ENCODE peak calls at places on chromosomes 7 and 10, in ten cellular contexts. C is endothelial cell; L is stimulated activated naive CD8-positive, alpha-beta T cell treated with anti-CD3 and anti-CD28 coated beads, Interleukin-15, Interleukin-2, amounts not matched to agents 100 U/mL and 50 U/mL, for 24 hours; Z is cardiac septum; X is hippocampal formation; U is activated naive CD8-positive, alpha-beta T cell treated with anti-CD3 and anti-CD28 coated beads, Interleukin-2, amount 50 U/mL, for 24 hours; Q is SJSA1; V is M059J; J is memory B cell; W is activated naive CD4-positive, alpha-beta T cell. A is an unnamed sample.

GRCh38 chr7:24722386-24723177 is 34.7 kb downstream of the GSDME start:
- DNase-seq in C (peak; percentile 31), L (no peak), Z (peak; percentile 75), X (no peak), U (no peak), Q (peak; percentile 16), V (peak; percentile 60), J (no peak), W (no peak), A (no peak)

GRCh38 chr7:136002802-136003201 is 25.6 kb upstream of the MTPN start:
- DNase-seq in C (no peak), L (no peak), Z (no peak), X (no peak), U (no peak), Q (no peak), V (no peak), J (no peak), W (no peak), A (no peak)

GRCh38 chr10:132669208-132669861 is 116.6 kb downstream of the NKX6-2 start:
- DNase-seq in C (no peak), L (no peak), Z (peak; percentile 74), X (no peak), U (no peak), Q (no peak), V (no peak), J (no peak), W (no peak), A (peak; percentile 56)

GRCh38 chr7:75039709-75040108 is 33.9 kb downstream of the RCC1L start:
- DNase-seq in C (no peak), L (no peak), Z (no peak), X (no peak), U (no peak), Q (no peak), V (no peak), J (no peak), W (no peak), A (no peak)

GRCh38 chr10:78070726-78071125 is 37.1 kb downstream of the RPS24 start:
- DNase-seq in C (no peak), L (no peak), Z (no peak), X (no peak), U (no peak), Q (no peak), V (no peak), J (no peak), W (no peak), A (peak; percentile 36)

GRCh38 chr10:7303067-7303629 is 107.7 kb downstream of the SFMBT2 start:
- DNase-seq in C (no peak), L (no peak), Z (no peak), X (no peak), U (no peak), Q (no peak), V (no peak), J (no peak), W (no peak), A (no peak)

GRCh38 chr7:106045592-106045991 is 66.5 kb downstream of the SYPL1 start:
- DNase-seq in C (no peak), L (no peak), Z (no peak), X (no peak), U (no peak), Q (no peak), V (no peak), J (no peak), W (no peak), A (no peak)

GRCh38 chr7:141648276-141649114 is 53.5 kb downstream of the DENND11 start:
- DNase-seq in C (no peak), L (no peak), Z (no peak), X (no peak), U (no peak), Q (no peak), V (no peak), J (no peak), W (no peak), A (no peak)

GRCh38 chr7:105589221-105590077 is 8.2 kb upstream of the EFCAB10 start:
- DNase-seq in C (peak; percentile 51), L (peak; percentile 53), Z (no peak), X (peak; percentile 73), U (peak; percentile 48), Q (peak; percentile 52), V (peak; percentile 84), J (peak; percentile 34), W (no peak), A (no peak)